ENCODE peak calls at places on chromosomes 6 and 20, in six cellular contexts. One of them, this sample, is unnamed.

GRCh38 chr6:31834704-31835375 is 7.3 kb downstream of the HSPA1B start:
- DNase-seq in H9: no peak
- DNase-seq in hepatocyte: peak
- DNase-seq in PC-3: peak
- DNase-seq in uterus: peak
- DNase-seq in mammary epithelial cell: no peak
- DNase-seq in this sample: peak

GRCh38 chr6:157376706-157377230 is 4.2 kb upstream of the ZDHHC14 start:
- DNase-seq in hepatocyte: no peak
- DNase-seq in H9: no peak
- DNase-seq in mammary epithelial cell: no peak
- DNase-seq in PC-3: no peak
- DNase-seq in uterus: no peak
- DNase-seq in this sample: no peak

GRCh38 chr20:17827759-17828559 is 128.2 kb downstream of the BANF2 start:
- DNase-seq in mammary epithelial cell: no peak
- DNase-seq in PC-3: no peak
- DNase-seq in uterus: no peak
- DNase-seq in hepatocyte: no peak
- DNase-seq in H9: no peak
- DNase-seq in this sample: no peak

GRCh38 chr6:122798099-122798641 is 9.1 kb downstream of the SMPDL3A start:
- DNase-seq in H9: no peak
- DNase-seq in PC-3: peak
- DNase-seq in mammary epithelial cell: peak
- DNase-seq in hepatocyte: peak
- DNase-seq in uterus: no peak
- DNase-seq in this sample: peak

GRCh38 chr20:12012241-12013222 is 94.8 kb downstream of the BTBD3 start:
- DNase-seq in mammary epithelial cell: peak
- DNase-seq in PC-3: peak
- DNase-seq in H9: peak
- DNase-seq in hepatocyte: peak
- DNase-seq in uterus: no peak
- DNase-seq in this sample: peak

GRCh38 chr6:139605350-139605749 is 230.9 kb upstream of the CITED2 start:
- DNase-seq in H9: no peak
- DNase-seq in uterus: peak
- DNase-seq in PC-3: peak
- DNase-seq in mammary epithelial cell: peak
- DNase-seq in hepatocyte: no peak
- DNase-seq in this sample: no peak

GRCh38 chr6:37689356-37689755 is 8.3 kb downstream of the MDGA1 start:
- DNase-seq in mammary epithelial cell: no peak
- DNase-seq in H9: no peak
- DNase-seq in PC-3: no peak
- DNase-seq in uterus: no peak
- DNase-seq in hepatocyte: no peak
- DNase-seq in this sample: no peak

GRCh38 chr6:156391379-156391777 is 385.8 kb upstream of the ARID1B start:
- DNase-seq in uterus: no peak
- DNase-seq in H9: no peak
- DNase-seq in hepatocyte: no peak
- DNase-seq in mammary epithelial cell: no peak
- DNase-seq in PC-3: no peak
- DNase-seq in this sample: no peak

GRCh38 chr20:60108397-60108796 is 150.2 kb downstream of the CDH26 start:
- DNase-seq in H9: no peak
- DNase-seq in hepatocyte: no peak
- DNase-seq in mammary epithelial cell: no peak
- DNase-seq in uterus: no peak
- DNase-seq in PC-3: no peak
- DNase-seq in this sample: no peak

GRCh38 chr6:159758031-159759001 is 3.5 kb upstream of the ACAT2 start:
- DNase-seq in hepatocyte: peak
- DNase-seq in mammary epithelial cell: peak
- DNase-seq in PC-3: peak
- DNase-seq in uterus: no peak
- DNase-seq in H9: peak
- DNase-seq in this sample: no peak

GRCh38 chr6:156762547-156762946 is 14.6 kb upstream of the ARID1B start:
- DNase-seq in hepatocyte: no peak
- DNase-seq in H9: no peak
- DNase-seq in PC-3: no peak
- DNase-seq in mammary epithelial cell: no peak
- DNase-seq in uterus: no peak
- DNase-seq in this sample: no peak

GRCh38 chr20:2163757-2164156 is 62.1 kb downstream of the STK35 start:
- DNase-seq in hepatocyte: no peak
- DNase-seq in uterus: no peak
- DNase-seq in H9: no peak
- DNase-seq in mammary epithelial cell: no peak
- DNase-seq in PC-3: no peak
- DNase-seq in this sample: no peak

GRCh38 chr20:56873836-56874235 is 244.7 kb downstream of the TFAP2C start:
- DNase-seq in PC-3: no peak
- DNase-seq in mammary epithelial cell: no peak
- DNase-seq in H9: no peak
- DNase-seq in uterus: no peak
- DNase-seq in hepatocyte: no peak
- DNase-seq in this sample: no peak

GRCh38 chr6:15608406-15608805 is 54.4 kb downstream of the DTNBP1 start:
- DNase-seq in hepatocyte: peak
- DNase-seq in PC-3: peak
- DNase-seq in mammary epithelial cell: peak
- DNase-seq in uterus: peak
- DNase-seq in H9: no peak
- DNase-seq in this sample: no peak

GRCh38 chr20:61370841-61371303 is 118.8 kb downstream of the CDH4 start:
- DNase-seq in H9: no peak
- DNase-seq in uterus: no peak
- DNase-seq in hepatocyte: no peak
- DNase-seq in PC-3: no peak
- DNase-seq in mammary epithelial cell: no peak
- DNase-seq in this sample: no peak

GRCh38 chr6:149895702-149896310 is 2.1 kb downstream of the RAET1E start:
- DNase-seq in uterus: peak
- DNase-seq in PC-3: peak
- DNase-seq in hepatocyte: no peak
- DNase-seq in mammary epithelial cell: peak
- DNase-seq in H9: no peak
- DNase-seq in this sample: peak

GRCh38 chr6:17730078-17730704 is 23.5 kb upstream of the NUP153 start:
- DNase-seq in hepatocyte: no peak
- DNase-seq in uterus: no peak
- DNase-seq in mammary epithelial cell: peak
- DNase-seq in PC-3: peak
- DNase-seq in H9: no peak
- DNase-seq in this sample: no peak

GRCh38 chr6:137236581-137237355 is 17.6 kb upstream of the IFNGR1 start:
- DNase-seq in mammary epithelial cell: no peak
- DNase-seq in H9: no peak
- DNase-seq in PC-3: peak
- DNase-seq in uterus: no peak
- DNase-seq in hepatocyte: no peak
- DNase-seq in this sample: no peak

GRCh38 chr6:27441001-27441400 is 31.9 kb downstream of the ZNF184 start:
- DNase-seq in mammary epithelial cell: peak
- DNase-seq in hepatocyte: no peak
- DNase-seq in H9: no peak
- DNase-seq in PC-3: no peak
- DNase-seq in uterus: no peak
- DNase-seq in this sample: no peak

GRCh38 chr6:81624443-81624842 is 128.0 kb downstream of the TENT5A start:
- DNase-seq in H9: no peak
- DNase-seq in mammary epithelial cell: no peak
- DNase-seq in PC-3: no peak
- DNase-seq in uterus: no peak
- DNase-seq in hepatocyte: no peak
- DNase-seq in this sample: no peak

GRCh38 chr6:142861711-142862110 is 83.3 kb downstream of the HIVEP2 start:
- DNase-seq in H9: no peak
- DNase-seq in mammary epithelial cell: no peak
- DNase-seq in uterus: no peak
- DNase-seq in PC-3: no peak
- DNase-seq in hepatocyte: no peak
- DNase-seq in this sample: no peak

GRCh38 chr6:142867355-142867801 is 77.6 kb downstream of the HIVEP2 start:
- DNase-seq in H9: no peak
- DNase-seq in mammary epithelial cell: no peak
- DNase-seq in uterus: no peak
- DNase-seq in PC-3: no peak
- DNase-seq in hepatocyte: no peak
- DNase-seq in this sample: no peak

GRCh38 chr6:142868917-142869316 is 76.1 kb downstream of the HIVEP2 start:
- DNase-seq in uterus: no peak
- DNase-seq in H9: no peak
- DNase-seq in PC-3: no peak
- DNase-seq in mammary epithelial cell: no peak
- DNase-seq in hepatocyte: no peak
- DNase-seq in this sample: no peak

GRCh38 chr6:142867988-142868818 is 76.8 kb downstream of the HIVEP2 start:
- DNase-seq in hepatocyte: no peak
- DNase-seq in PC-3: no peak
- DNase-seq in uterus: no peak
- DNase-seq in mammary epithelial cell: no peak
- DNase-seq in H9: no peak
- DNase-seq in this sample: no peak

DNA sequence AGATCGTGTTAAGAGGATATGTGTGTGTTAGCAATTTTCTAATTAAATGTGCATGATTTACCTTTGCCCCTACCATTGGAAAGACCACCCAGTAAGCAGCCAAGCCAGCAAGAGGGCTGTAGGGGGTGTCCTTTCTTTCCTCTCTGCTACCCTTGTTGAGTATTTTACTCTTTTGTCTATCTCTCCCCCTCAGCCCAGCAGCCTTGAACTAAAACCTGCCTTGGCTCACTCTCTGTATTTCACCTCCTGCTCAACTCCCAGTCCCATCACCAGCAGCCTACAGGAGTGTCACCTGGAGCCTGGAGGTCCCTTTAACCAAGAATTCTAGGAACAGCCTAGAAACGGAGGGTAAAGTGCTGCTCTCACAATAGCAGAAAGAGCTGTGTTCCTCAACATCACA is 81.0 kb downstream of the HIVEP2 start:
- DNase-seq in hepatocyte: no peak
- DNase-seq in uterus: no peak
- DNase-seq in H9: no peak
- DNase-seq in PC-3: no peak
- DNase-seq in mammary epithelial cell: no peak
- DNase-seq in this sample: no peak
- H3K27ac ChIP-seq in hepatocyte: no peak
- H3K27ac ChIP-seq in uterus: no peak
- H3K27ac ChIP-seq in H9: no peak
- H3K27ac ChIP-seq in PC-3: no peak
- H3K27ac ChIP-seq in mammary epithelial cell: no peak
- H3K27ac ChIP-seq in this sample: no peak

GRCh38 chr6:56241106-56241812 is 6.1 kb downstream of the COL21A1 start:
- DNase-seq in hepatocyte: no peak
- DNase-seq in mammary epithelial cell: no peak
- DNase-seq in H9: no peak
- DNase-seq in PC-3: no peak
- DNase-seq in uterus: no peak
- DNase-seq in this sample: no peak
- H3K27ac ChIP-seq in hepatocyte: no peak
- H3K27ac ChIP-seq in mammary epithelial cell: no peak
- H3K27ac ChIP-seq in H9: no peak
- H3K27ac ChIP-seq in PC-3: no peak
- H3K27ac ChIP-seq in uterus: peak
- H3K27ac ChIP-seq in this sample: no peak

GRCh38 chr20:52681288-52681687 is 290.9 kb upstream of the TSHZ2 start:
- DNase-seq in PC-3: no peak
- DNase-seq in hepatocyte: no peak
- DNase-seq in mammary epithelial cell: no peak
- DNase-seq in H9: no peak
- DNase-seq in uterus: no peak
- DNase-seq in this sample: no peak
- H3K27ac ChIP-seq in PC-3: no peak
- H3K27ac ChIP-seq in hepatocyte: no peak
- H3K27ac ChIP-seq in mammary epithelial cell: no peak
- H3K27ac ChIP-seq in H9: no peak
- H3K27ac ChIP-seq in uterus: no peak
- H3K27ac ChIP-seq in this sample: no peak

GRCh38 chr6:147274776-147275175 is 70.6 kb downstream of the STXBP5 start:
- DNase-seq in H9: no peak
- DNase-seq in hepatocyte: no peak
- DNase-seq in uterus: no peak
- DNase-seq in PC-3: no peak
- DNase-seq in mammary epithelial cell: no peak
- DNase-seq in this sample: no peak

GRCh38 chr6:147279423-147279822 is 75.2 kb downstream of the STXBP5 start:
- DNase-seq in hepatocyte: no peak
- DNase-seq in PC-3: no peak
- DNase-seq in uterus: no peak
- DNase-seq in mammary epithelial cell: no peak
- DNase-seq in H9: no peak
- DNase-seq in this sample: no peak

GRCh38 chr6:147281895-147282565 is 77.8 kb downstream of the STXBP5 start:
- DNase-seq in mammary epithelial cell: no peak
- DNase-seq in H9: no peak
- DNase-seq in hepatocyte: no peak
- DNase-seq in PC-3: no peak
- DNase-seq in uterus: no peak
- DNase-seq in this sample: no peak

GRCh38 chr6:147282566-147282959 is 78.3 kb downstream of the STXBP5 start:
- DNase-seq in mammary epithelial cell: no peak
- DNase-seq in hepatocyte: no peak
- DNase-seq in PC-3: no peak
- DNase-seq in uterus: no peak
- DNase-seq in H9: no peak
- DNase-seq in this sample: no peak

DNA sequence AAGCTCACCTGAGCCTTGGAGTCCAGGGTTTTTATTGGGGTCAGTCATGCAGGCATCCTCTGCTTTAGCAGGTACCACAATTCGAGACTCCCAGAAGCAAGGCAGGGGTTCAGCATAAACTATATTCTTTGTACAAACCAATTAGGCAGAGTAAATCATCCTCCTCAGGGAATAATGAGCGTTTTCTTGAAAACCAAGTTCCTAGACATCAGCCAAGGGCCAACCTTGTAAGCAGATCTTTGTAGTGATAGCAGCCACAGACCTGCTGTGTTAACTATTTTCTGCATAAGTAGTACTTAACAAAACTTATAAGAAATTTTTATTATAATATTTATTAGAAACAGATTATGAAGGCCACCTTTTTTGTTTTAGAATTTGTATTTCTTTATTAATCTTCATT is 74.7 kb downstream of the STXBP5 start:
- DNase-seq in hepatocyte: no peak
- DNase-seq in mammary epithelial cell: no peak
- DNase-seq in PC-3: no peak
- DNase-seq in H9: no peak
- DNase-seq in uterus: no peak
- DNase-seq in this sample: no peak
- H3K27ac ChIP-seq in hepatocyte: no peak
- H3K27ac ChIP-seq in mammary epithelial cell: no peak
- H3K27ac ChIP-seq in PC-3: no peak
- H3K27ac ChIP-seq in H9: no peak
- H3K27ac ChIP-seq in uterus: no peak
- H3K27ac ChIP-seq in this sample: no peak

This sample was measured in colonic mucosa.